ENCODE peak calls at places on chromosomes 11 and 22, in eight cellular contexts. E is astrocyte of the spinal cord, H is kidney glomerular epithelial cell, T is sigmoid colon, K is SHP77 treated with DMSO at 0.1 percent for 48 hours, F is RPMI7951, B is ureter, Q is body of pancreas. U is an unnamed sample.

GRCh38 chr22:17969732-17970131 is 54.6 kb downstream of the MICAL3 start:
- DNase-seq in E (peak), H (peak), T (no peak), K (no peak), F (peak), B (no peak), Q (no peak), U (no peak)

GRCh38 chr11:35918716-35919115 is 25.1 kb upstream of the LDLRAD3 start:
- DNase-seq in E (no peak), H (no peak), T (no peak), K (no peak), F (no peak), B (no peak), Q (no peak), U (no peak)

GRCh38 chr11:126613272-126613671 is 257.8 kb downstream of the ST3GAL4 start:
- DNase-seq in E (no peak), H (no peak), T (no peak), K (no peak), F (no peak), B (no peak), Q (no peak), U (no peak)

GRCh38 chr22:36644333-36644757 is 59.2 kb downstream of the CACNG2 start:
- DNase-seq in E (peak), H (peak), T (no peak), K (no peak), F (peak), B (peak), Q (peak), U (peak)

GRCh38 chr11:19800714-19801519 is 88.3 kb downstream of the NAV2 start:
- DNase-seq in E (no peak), H (no peak), T (no peak), K (no peak), F (peak), B (no peak), Q (no peak), U (no peak)

GRCh38 chr22:46083383-46084350 is 66.7 kb upstream of the PPARA start:
- DNase-seq in E (no peak), H (no peak), T (peak), K (no peak), F (no peak), B (no peak), Q (peak), U (no peak)

GRCh38 chr11:111514216-111515031 is at the start of gene HOATZ:
- DNase-seq in E (peak), H (no peak), T (no peak), K (no peak), F (no peak), B (no peak), Q (no peak), U (peak)

GRCh38 chr11:102780491-102780918 is at the start of gene MMP10:
- DNase-seq in E (peak), H (peak), T (no peak), K (peak), F (peak), B (no peak), Q (no peak), U (no peak)

GRCh38 chr11:57560146-57560545 is 7.3 kb downstream of the UBE2L6 start:
- DNase-seq in E (no peak), H (no peak), T (no peak), K (no peak), F (no peak), B (no peak), Q (no peak), U (no peak)

GRCh38 chr11:6405837-6406236 is 13.1 kb downstream of the APBB1 start:
- DNase-seq in E (no peak), H (no peak), T (no peak), K (no peak), F (no peak), B (no peak), Q (no peak), U (no peak)

GRCh38 chr22:46604306-46604690 is 15.9 kb upstream of the GRAMD4 start:
- DNase-seq in E (no peak), H (no peak), T (no peak), K (no peak), F (peak), B (no peak), Q (no peak), U (no peak)

GRCh38 chr22:24006207-24006913 is 1.1 kb upstream of the GSTT4 start:
- DNase-seq in E (no peak), H (no peak), T (no peak), K (no peak), F (no peak), B (no peak), Q (no peak), U (no peak)

GRCh38 chr22:23363683-23364082 is 183.4 kb downstream of the BCR start:
- DNase-seq in E (no peak), H (no peak), T (no peak), K (no peak), F (no peak), B (no peak), Q (no peak), U (peak)

GRCh38 chr11:39741066-39741465 is 1718.4 kb downstream of the LRRC4C start:
- DNase-seq in E (peak), H (peak), T (no peak), K (no peak), F (no peak), B (no peak), Q (no peak), U (no peak)

GRCh38 chr11:27904358-27905055 is 203.4 kb downstream of the KIF18A start:
- DNase-seq in E (peak), H (no peak), T (no peak), K (no peak), F (peak), B (no peak), Q (no peak), U (no peak)

GRCh38 chr11:65891180-65892136 is 985 bp downstream of the CCDC85B start:
- DNase-seq in E (peak), H (no peak), T (peak), K (no peak), F (peak), B (no peak), Q (no peak), U (peak)

GRCh38 chr11:111878385-111878765 is 590 bp downstream of the FDXACB1 start:
- DNase-seq in E (no peak), H (peak), T (no peak), K (peak), F (no peak), B (no peak), Q (no peak), U (no peak)

GRCh38 chr11:64864473-64865285 is 13.7 kb downstream of the EHD1 start:
- DNase-seq in E (peak), H (peak), T (peak), K (no peak), F (peak), B (peak), Q (no peak), U (no peak)

GRCh38 chr11:18749681-18750319 is 23.8 kb upstream of the IGSF22 start:
- DNase-seq in E (peak), H (peak), T (no peak), K (no peak), F (peak), B (peak), Q (no peak), U (no peak)

GRCh38 chr22:31625661-31626426 is 36.2 kb downstream of the PISD start:
- DNase-seq in E (peak), H (no peak), T (peak), K (no peak), F (no peak), B (no peak), Q (no peak), U (peak)

GRCh38 chr11:95301497-95301896 is 70.5 kb upstream of the SESN3 start:
- DNase-seq in E (no peak), H (no peak), T (no peak), K (no peak), F (no peak), B (peak), Q (peak), U (no peak)